ENCODE peak calls at places on chromosome 21, in five cellular contexts. One of them, this sample, is unnamed.

GRCh38 chr21:46431884-46432488 is 26.7 kb upstream of the DIP2A start:
- DNase-seq in neural progenitor cell: no peak
- DNase-seq in GM12878: no peak
- DNase-seq in SK-N-SH: no peak
- DNase-seq in PC-3: no peak
- DNase-seq in this sample: no peak

GRCh38 chr21:38965910-38966504 is 160.3 kb downstream of the ETS2 start:
- DNase-seq in neural progenitor cell: peak; percentile 47
- DNase-seq in GM12878: no peak
- DNase-seq in SK-N-SH: peak; percentile 29
- DNase-seq in PC-3: no peak
- DNase-seq in this sample: peak; percentile 80

GRCh38 chr21:22352088-22352487 is 1353.9 kb downstream of the NCAM2 start:
- DNase-seq in neural progenitor cell: no peak
- DNase-seq in GM12878: no peak
- DNase-seq in SK-N-SH: no peak
- DNase-seq in PC-3: no peak
- DNase-seq in this sample: no peak

GRCh38 chr21:29299046-29299905 is 554 bp downstream of the BACH1 start:
- DNase-seq in neural progenitor cell: peak; percentile 78
- DNase-seq in GM12878: no peak
- DNase-seq in SK-N-SH: no peak
- DNase-seq in PC-3: peak; percentile 41
- DNase-seq in this sample: no peak

GRCh38 chr21:22796147-22796546 is 1797.9 kb downstream of the NCAM2 start:
- DNase-seq in neural progenitor cell: no peak
- DNase-seq in GM12878: no peak
- DNase-seq in SK-N-SH: no peak
- DNase-seq in PC-3: no peak
- DNase-seq in this sample: no peak

GRCh38 chr21:26441081-26441610 is 131.9 kb downstream of the CYYR1 start:
- DNase-seq in neural progenitor cell: no peak
- DNase-seq in GM12878: no peak
- DNase-seq in SK-N-SH: no peak
- DNase-seq in PC-3: no peak
- DNase-seq in this sample: no peak

GRCh38 chr21:38699048-38699447 is 106.7 kb upstream of the ETS2 start:
- DNase-seq in neural progenitor cell: peak; percentile 15
- DNase-seq in GM12878: no peak
- DNase-seq in SK-N-SH: no peak
- DNase-seq in PC-3: no peak
- DNase-seq in this sample: peak; percentile 62

GRCh38 chr21:26123012-26123411 is 47.6 kb downstream of the APP start:
- DNase-seq in neural progenitor cell: no peak
- DNase-seq in GM12878: no peak
- DNase-seq in SK-N-SH: no peak
- DNase-seq in PC-3: no peak
- DNase-seq in this sample: no peak

GRCh38 chr21:39033878-39034589 is 149.2 kb downstream of the PSMG1 start:
- DNase-seq in neural progenitor cell: no peak
- DNase-seq in GM12878: no peak
- DNase-seq in SK-N-SH: no peak
- DNase-seq in PC-3: no peak
- DNase-seq in this sample: no peak

GRCh38 chr21:39156024-39156423 is 27.2 kb downstream of the PSMG1 start:
- DNase-seq in neural progenitor cell: no peak
- DNase-seq in GM12878: no peak
- DNase-seq in SK-N-SH: no peak
- DNase-seq in PC-3: no peak
- DNase-seq in this sample: no peak

GRCh38 chr21:29256125-29256895 is 42.4 kb upstream of the BACH1 start:
- DNase-seq in neural progenitor cell: no peak
- DNase-seq in GM12878: no peak
- DNase-seq in SK-N-SH: no peak
- DNase-seq in PC-3: peak; percentile 87
- DNase-seq in this sample: no peak

GRCh38 chr21:43308101-43308500 is 118.8 kb downstream of the SIK1 start:
- DNase-seq in neural progenitor cell: no peak
- DNase-seq in GM12878: no peak
- DNase-seq in SK-N-SH: no peak
- DNase-seq in PC-3: no peak
- DNase-seq in this sample: no peak

GRCh38 chr21:27244356-27244755 is 277.5 kb upstream of the ADAMTS5 start:
- DNase-seq in neural progenitor cell: no peak
- DNase-seq in GM12878: no peak
- DNase-seq in SK-N-SH: no peak
- DNase-seq in PC-3: no peak
- DNase-seq in this sample: no peak

GRCh38 chr21:21730524-21730923 is 732.3 kb downstream of the NCAM2 start:
- DNase-seq in neural progenitor cell: no peak
- DNase-seq in GM12878: no peak
- DNase-seq in SK-N-SH: no peak
- DNase-seq in PC-3: no peak
- DNase-seq in this sample: no peak

GRCh38 chr21:25501996-25502665 is 105.2 kb downstream of the MRPL39 start:
- DNase-seq in neural progenitor cell: no peak
- DNase-seq in GM12878: peak; percentile 87
- DNase-seq in SK-N-SH: no peak
- DNase-seq in PC-3: no peak
- DNase-seq in this sample: no peak

GRCh38 chr21:29549614-29550013 is 250.9 kb downstream of the BACH1 start:
- DNase-seq in neural progenitor cell: no peak
- DNase-seq in GM12878: no peak
- DNase-seq in SK-N-SH: no peak
- DNase-seq in PC-3: no peak
- DNase-seq in this sample: no peak

DNA sequence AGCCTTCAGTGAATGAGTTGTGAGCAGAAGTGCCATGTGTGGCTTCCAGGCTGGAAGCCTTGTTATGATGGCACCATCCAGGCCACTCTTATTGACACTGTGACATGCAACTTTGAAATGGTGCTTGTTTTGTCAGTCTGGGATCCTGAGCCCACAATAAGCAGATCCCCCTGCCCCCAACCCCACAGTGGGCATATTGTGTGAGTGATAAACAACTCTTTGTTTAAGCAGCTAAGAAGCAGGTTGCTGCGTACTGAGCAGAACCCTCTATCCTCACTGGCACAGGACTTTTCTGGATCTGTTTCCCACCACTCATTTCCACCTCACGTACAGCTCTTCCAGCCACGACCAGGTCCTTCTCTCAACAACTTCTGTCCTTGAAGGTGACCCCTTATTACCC is 375.3 kb downstream of the PCP4 start:
- DNase-seq in neural progenitor cell: no peak
- DNase-seq in GM12878: no peak
- DNase-seq in SK-N-SH: no peak
- DNase-seq in PC-3: no peak
- DNase-seq in this sample: no peak
- H3K9ac ChIP-seq in neural progenitor cell: no peak overlapping the region
- H3K9ac ChIP-seq in GM12878: no peak overlapping the region
- H3K9ac ChIP-seq in SK-N-SH: no peak overlapping the region
- H3K9ac ChIP-seq in PC-3: no peak overlapping the region
- H3K9ac ChIP-seq in this sample: no peak overlapping the region

DNA sequence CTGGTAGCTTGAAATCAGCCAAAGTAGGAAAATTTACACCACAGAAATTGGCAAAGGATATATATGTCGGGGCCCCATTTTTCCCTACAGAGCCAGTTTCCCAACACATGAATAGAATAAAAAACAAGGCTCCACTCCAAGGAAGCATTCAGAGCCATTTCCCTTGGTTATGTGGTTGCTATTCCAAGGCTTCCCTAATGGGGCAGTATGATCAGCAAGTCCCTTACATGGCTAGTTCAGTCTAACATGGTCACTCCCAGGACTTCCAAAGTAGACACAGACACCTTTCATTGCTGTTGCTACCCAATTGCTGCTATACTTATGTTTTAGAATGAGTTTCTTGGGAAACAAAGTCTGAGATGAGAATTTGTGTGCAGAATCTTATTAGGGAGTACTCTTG is 93.1 kb downstream of the C21orf91 start:
- DNase-seq in neural progenitor cell: peak; percentile 5
- DNase-seq in GM12878: no peak
- DNase-seq in SK-N-SH: peak; percentile 30
- DNase-seq in PC-3: peak; percentile 32
- DNase-seq in this sample: peak; percentile 49
- TF ChIP-seq CTCF in neural progenitor cell: peak; percentile 27
- TF ChIP-seq CTCF in GM12878: no peak
- TF ChIP-seq CTCF in SK-N-SH: peak; percentile 43
- TF ChIP-seq CTCF in PC-3: peak; percentile 53
- TF ChIP-seq CTCF in this sample: peak; percentile 63

GRCh38 chr21:44853601-44854390 is 19.7 kb downstream of the PTTG1IP start:
- DNase-seq in neural progenitor cell: no peak
- DNase-seq in GM12878: no peak
- DNase-seq in SK-N-SH: no peak
- DNase-seq in PC-3: no peak
- DNase-seq in this sample: no peak
- H3K9ac ChIP-seq in neural progenitor cell: no peak overlapping the region
- H3K9ac ChIP-seq in GM12878: no peak overlapping the region
- H3K9ac ChIP-seq in SK-N-SH: no peak overlapping the region
- H3K9ac ChIP-seq in PC-3: no peak overlapping the region
- H3K9ac ChIP-seq in this sample: no peak overlapping the region

GRCh38 chr21:37561941-37562919 is 195.7 kb downstream of the DYRK1A start:
- DNase-seq in neural progenitor cell: no peak
- DNase-seq in GM12878: no peak
- DNase-seq in SK-N-SH: no peak
- DNase-seq in PC-3: no peak
- DNase-seq in this sample: no peak

GRCh38 chr21:37564341-37564923 is 197.9 kb downstream of the DYRK1A start:
- DNase-seq in neural progenitor cell: peak; percentile 21
- DNase-seq in GM12878: peak; percentile 58
- DNase-seq in SK-N-SH: peak; percentile 66
- DNase-seq in PC-3: peak; percentile 99
- DNase-seq in this sample: peak; percentile 83

GRCh38 chr21:37564924-37565529 is 198.5 kb downstream of the DYRK1A start:
- DNase-seq in neural progenitor cell: peak; percentile 42
- DNase-seq in GM12878: no peak
- DNase-seq in SK-N-SH: no peak
- DNase-seq in PC-3: peak; percentile 6
- DNase-seq in this sample: no peak

GRCh38 chr21:37562920-37563640 is 196.5 kb downstream of the DYRK1A start:
- DNase-seq in neural progenitor cell: no peak
- DNase-seq in GM12878: no peak
- DNase-seq in SK-N-SH: no peak
- DNase-seq in PC-3: no peak
- DNase-seq in this sample: no peak

DNA sequence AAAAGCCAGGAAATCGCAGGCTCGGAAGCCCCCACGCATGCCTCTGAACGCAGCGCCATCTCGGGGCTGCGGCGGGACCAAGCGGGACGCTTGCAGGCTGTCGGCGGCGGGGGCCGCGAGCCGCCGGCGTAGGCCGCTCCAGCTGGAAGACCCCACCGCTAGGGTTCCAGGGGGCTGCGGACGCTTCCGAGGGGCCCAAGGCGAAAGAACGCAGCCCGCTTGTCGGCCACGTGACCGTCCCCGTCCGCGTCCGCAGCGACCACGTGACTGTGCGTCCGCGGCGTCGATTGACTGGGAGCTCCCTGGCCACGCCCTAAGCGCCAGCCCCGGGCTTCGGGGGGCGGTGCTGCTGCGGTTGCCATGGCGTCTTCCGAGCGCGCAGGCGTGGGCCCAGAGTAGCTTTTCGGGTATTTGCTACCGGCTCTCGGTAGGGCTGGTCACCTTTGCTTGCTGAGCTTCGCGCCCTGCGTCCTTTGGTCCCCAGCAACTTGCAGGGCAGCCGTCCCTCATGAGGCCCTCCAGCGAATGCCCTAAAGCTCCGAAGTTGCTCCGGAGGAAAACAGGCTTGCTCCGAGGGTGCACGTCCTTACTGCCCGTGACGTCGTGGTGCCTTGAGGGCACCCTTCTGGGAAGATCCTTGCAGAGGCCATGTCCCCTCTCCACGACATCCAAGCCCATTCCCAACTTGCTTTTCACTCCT is 197.2 kb downstream of the DYRK1A start:
- DNase-seq in neural progenitor cell: peak; percentile 44
- DNase-seq in GM12878: peak; percentile 70
- DNase-seq in SK-N-SH: peak; percentile 97
- DNase-seq in PC-3: peak; percentile 96
- DNase-seq in this sample: peak; percentile 91
- TF ChIP-seq CTCF in neural progenitor cell: no peak
- TF ChIP-seq CTCF in GM12878: peak; percentile 41
- TF ChIP-seq CTCF in SK-N-SH: peak; percentile 47
- TF ChIP-seq CTCF in PC-3: peak; percentile 44
- TF ChIP-seq CTCF in this sample: peak; percentile 48

GRCh38 chr21:42010507-42011493 is 640 bp upstream of the ZBTB21 start:
- DNase-seq in neural progenitor cell: peak; percentile 74
- DNase-seq in GM12878: no peak
- DNase-seq in SK-N-SH: peak; percentile 73
- DNase-seq in PC-3: peak; percentile 38
- DNase-seq in this sample: peak; percentile 60
- H3K9ac ChIP-seq in neural progenitor cell: no peak overlapping the region
- H3K9ac ChIP-seq in GM12878: peak overlapping the region; percentile 75
- H3K9ac ChIP-seq in SK-N-SH: peak overlapping the region; percentile 77
- H3K9ac ChIP-seq in PC-3: peak overlapping the region; percentile 94
- H3K9ac ChIP-seq in this sample: peak overlapping the region; percentile 86

DNA sequence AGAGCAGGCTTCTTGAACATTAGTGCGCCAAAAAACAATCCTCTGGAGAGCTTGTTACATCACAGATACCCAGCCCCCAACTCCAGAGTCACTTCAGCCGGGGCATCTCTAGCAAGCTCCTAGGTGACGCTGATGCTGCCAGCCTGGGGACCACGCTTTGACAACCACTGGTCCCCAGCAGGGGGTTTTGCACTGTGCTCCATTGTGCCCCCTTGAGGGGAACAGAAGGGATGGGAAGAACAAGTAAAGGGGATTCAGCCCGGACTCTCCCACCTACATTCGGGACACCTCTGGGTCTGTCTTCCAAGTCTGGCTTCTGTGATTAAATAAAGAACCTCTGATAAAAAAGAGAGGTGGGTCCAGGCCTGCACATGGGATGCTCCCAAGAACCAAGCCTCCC is 60.4 kb downstream of the ATP5PO start:
- DNase-seq in neural progenitor cell: no peak
- DNase-seq in GM12878: no peak
- DNase-seq in SK-N-SH: no peak
- DNase-seq in PC-3: no peak
- DNase-seq in this sample: peak; percentile 78
- TF ChIP-seq CTCF in neural progenitor cell: no peak
- TF ChIP-seq CTCF in GM12878: no peak
- TF ChIP-seq CTCF in SK-N-SH: peak; percentile 14
- TF ChIP-seq CTCF in PC-3: peak; percentile 41
- TF ChIP-seq CTCF in this sample: peak; percentile 67

DNA sequence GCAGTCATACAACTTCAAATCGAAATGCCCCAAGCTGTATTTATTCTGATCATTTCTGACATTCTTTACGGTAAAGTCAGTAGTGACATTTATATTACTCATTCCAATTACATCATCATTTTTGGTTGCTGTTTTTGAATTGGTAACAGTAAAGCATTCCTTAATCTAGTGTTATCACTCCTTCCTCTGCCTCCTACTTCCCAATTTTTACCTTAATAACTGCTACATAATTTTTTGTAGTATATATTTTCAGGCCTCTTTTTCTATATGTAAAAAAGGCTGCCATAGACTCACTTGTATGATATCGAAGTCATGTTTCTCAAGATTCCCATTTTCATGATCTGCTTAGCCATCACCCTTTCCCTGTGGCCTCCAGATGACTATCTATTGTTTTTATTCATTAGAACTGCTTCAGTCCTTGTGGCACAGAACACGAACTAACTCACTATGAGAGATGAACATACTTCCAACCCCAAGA is 167.2 kb downstream of the RUNX1 start:
- DNase-seq in neural progenitor cell: no peak
- DNase-seq in GM12878: no peak
- DNase-seq in SK-N-SH: no peak
- DNase-seq in PC-3: peak; percentile 96
- DNase-seq in this sample: no peak
- H3K9ac ChIP-seq in neural progenitor cell: no peak overlapping the region
- H3K9ac ChIP-seq in GM12878: no peak overlapping the region
- H3K9ac ChIP-seq in SK-N-SH: peak overlapping the region; percentile 92
- H3K9ac ChIP-seq in PC-3: peak overlapping the region; percentile 87
- H3K9ac ChIP-seq in this sample: no peak overlapping the region

GRCh38 chr21:32412162-32412997 is at the start of gene EVA1C:
- DNase-seq in neural progenitor cell: peak; percentile 63
- DNase-seq in GM12878: no peak
- DNase-seq in SK-N-SH: peak; percentile 82
- DNase-seq in PC-3: peak; percentile 71
- DNase-seq in this sample: peak; percentile 86
- TF ChIP-seq CTCF in neural progenitor cell: peak; percentile 4
- TF ChIP-seq CTCF in GM12878: no peak
- TF ChIP-seq CTCF in SK-N-SH: no peak
- TF ChIP-seq CTCF in PC-3: no peak
- TF ChIP-seq CTCF in this sample: no peak

This sample was measured in endodermal cell.